ENCODE peak calls at places on chromosomes 12 and 14, in five cellular contexts. D, V, U, T and P are unnamed samples.

GRCh38 chr14:35430459-35431199 is 26.1 kb upstream of the NFKBIA start:
- DNase-seq in T (no peak), D (no peak), U (no peak), V (no peak), P (no peak)

GRCh38 chr12:117362391-117362790 is 965 bp upstream of the NOS1 start:
- DNase-seq in U (no peak), T (no peak), D (no peak), V (no peak), P (no peak)

GRCh38 chr14:61872452-61872851 is 110.2 kb downstream of the SNAPC1 start:
- DNase-seq in D (no peak), U (no peak), V (no peak), T (no peak), P (no peak)

GRCh38 chr14:101119830-101120571 is 216.5 kb upstream of the RTL1 start:
- DNase-seq in T (no peak), U (no peak), V (no peak), D (no peak), P (no peak)

GRCh38 chr12:96495155-96495554 is 5.8 kb downstream of the CFAP54 start:
- DNase-seq in D (no peak), U (no peak), V (no peak), T (no peak), P (no peak)

GRCh38 chr14:61376314-61376713 is 54.9 kb downstream of the PRKCH start:
- DNase-seq in D (no peak), U (no peak), T (no peak), V (no peak), P (no peak)

GRCh38 chr12:126385785-126386184 is 1320.5 kb downstream of the AACS start:
- DNase-seq in U (no peak), T (no peak), D (no peak), V (peak; percentile 48), P (no peak)

GRCh38 chr12:110198386-110198785 is 74.2 kb downstream of the IFT81 start:
- DNase-seq in T (no peak), U (no peak), V (no peak), D (no peak), P (no peak)

GRCh38 chr14:54450535-54450934 is 9.4 kb upstream of the CNIH1 start:
- DNase-seq in T (no peak), V (peak; percentile 48), D (peak; percentile 62), U (no peak), P (no peak)

GRCh38 chr12:65755596-65755978 is 68.7 kb upstream of the HMGA2 start:
- DNase-seq in U (no peak), D (no peak), V (no peak), T (no peak), P (no peak)

GRCh38 chr14:22484638-22485037 is 104.4 kb downstream of the DAD1 start:
- DNase-seq in U (no peak), T (no peak), D (no peak), V (no peak), P (no peak)

GRCh38 chr14:59455411-59455810 is 9.8 kb downstream of the GPR135 start:
- DNase-seq in T (no peak), D (no peak), V (peak; percentile 76), U (no peak), P (no peak)

GRCh38 chr12:38279756-38280155 is 36.8 kb upstream of the ALG10B start:
- DNase-seq in D (no peak), U (no peak), V (no peak), T (no peak), P (no peak)

GRCh38 chr12:59321278-59321677 is 274.6 kb upstream of the SLC16A7 start:
- DNase-seq in D (no peak), U (no peak), V (no peak), T (no peak), P (no peak)

GRCh38 chr12:65533177-65533883 is 254.8 kb downstream of the MSRB3 start:
- DNase-seq in T (no peak), U (no peak), V (no peak), D (no peak), P (peak; percentile 64)

GRCh38 chr14:53924754-53925153 is 31.9 kb downstream of the BMP4 start:
- DNase-seq in V (peak; percentile 27), D (no peak), U (no peak), T (no peak), P (no peak)

GRCh38 chr12:50268482-50268881 is 14.8 kb downstream of the LIMA1 start:
- DNase-seq in D (no peak), T (no peak), V (no peak), U (no peak), P (no peak)

GRCh38 chr12:41972196-41972994 is 172.3 kb downstream of the GXYLT1 start:
- DNase-seq in V (no peak), U (no peak), D (no peak), T (no peak), P (no peak)

GRCh38 chr12:78719721-78720120 is 144.9 kb upstream of the SYT1 start:
- DNase-seq in V (no peak), U (no peak), D (no peak), T (no peak), P (no peak)

GRCh38 chr14:102089621-102090343 is 2.9 kb upstream of the HSP90AA1 start:
- DNase-seq in V (no peak), T (no peak), U (no peak), D (no peak), P (no peak)

GRCh38 chr12:49093746-49094103 is 876 bp downstream of the DHH start:
- DNase-seq in T (no peak), V (no peak), U (no peak), D (no peak), P (no peak)

GRCh38 chr14:50311337-50311973 is 574 bp downstream of the L2HGDH start:
- DNase-seq in V (no peak), U (peak; percentile 78), D (no peak), T (no peak), P (no peak)

GRCh38 chr12:92955997-92956663 is 27.0 kb upstream of the EEA1 start:
- DNase-seq in U (no peak), T (no peak), D (no peak), V (peak; percentile 49), P (no peak)

GRCh38 chr14:22560638-22561365 is 28.2 kb downstream of the DAD1 start:
- DNase-seq in T (no peak), U (peak; percentile 32), D (no peak), V (no peak), P (peak; percentile 74)